ENCODE peak calls at places on chromosome 16, in eight cellular contexts. One of them, this sample, is unnamed.

GRCh38 chr16:77589071-77589755 is 133.1 kb upstream of the NUDT7 start:
- DNase-seq in foreskin fibroblast: no peak
- DNase-seq in sigmoid colon: no peak
- DNase-seq in PC-3: no peak
- DNase-seq in heart right ventricle: no peak
- DNase-seq in lung: no peak
- DNase-seq in upper lobe of right lung: no peak
- DNase-seq in fibroblast of the aortic adventitia: no peak
- DNase-seq in this sample: peak; percentile 54

GRCh38 chr16:73176577-73177013 is 128.7 kb upstream of the ZFHX3 start:
- DNase-seq in foreskin fibroblast: peak; percentile 95
- DNase-seq in sigmoid colon: no peak
- DNase-seq in PC-3: peak; percentile 65
- DNase-seq in heart right ventricle: no peak
- DNase-seq in lung: no peak
- DNase-seq in upper lobe of right lung: no peak
- DNase-seq in fibroblast of the aortic adventitia: peak; percentile 95
- DNase-seq in this sample: peak; percentile 86

GRCh38 chr16:67294171-67294757 is 14.9 kb downstream of the PLEKHG4 start:
- DNase-seq in foreskin fibroblast: no peak
- DNase-seq in sigmoid colon: no peak
- DNase-seq in PC-3: no peak
- DNase-seq in heart right ventricle: no peak
- DNase-seq in lung: no peak
- DNase-seq in upper lobe of right lung: no peak
- DNase-seq in fibroblast of the aortic adventitia: no peak
- DNase-seq in this sample: no peak

GRCh38 chr16:78249056-78249455 is 149.6 kb downstream of the WWOX start:
- DNase-seq in foreskin fibroblast: no peak
- DNase-seq in sigmoid colon: no peak
- DNase-seq in PC-3: no peak
- DNase-seq in heart right ventricle: peak; percentile 35
- DNase-seq in lung: peak; percentile 63
- DNase-seq in upper lobe of right lung: peak; percentile 77
- DNase-seq in fibroblast of the aortic adventitia: no peak
- DNase-seq in this sample: peak; percentile 59

GRCh38 chr16:642189-643049 is 791 bp downstream of the MCRIP2 start:
- DNase-seq in foreskin fibroblast: peak; percentile 68
- DNase-seq in sigmoid colon: peak; percentile 84
- DNase-seq in PC-3: peak; percentile 26
- DNase-seq in heart right ventricle: peak; percentile 69
- DNase-seq in lung: peak; percentile 72
- DNase-seq in upper lobe of right lung: peak; percentile 92
- DNase-seq in fibroblast of the aortic adventitia: no peak
- DNase-seq in this sample: no peak

GRCh38 chr16:81265658-81266451 is 27.4 kb downstream of the BCO1 start:
- DNase-seq in foreskin fibroblast: peak; percentile 42
- DNase-seq in sigmoid colon: peak; percentile 95
- DNase-seq in PC-3: peak; percentile 31
- DNase-seq in heart right ventricle: peak; percentile 84
- DNase-seq in lung: peak; percentile 66
- DNase-seq in upper lobe of right lung: peak; percentile 72
- DNase-seq in fibroblast of the aortic adventitia: peak; percentile 92
- DNase-seq in this sample: peak; percentile 72

GRCh38 chr16:74874912-74875311 is 100.3 kb upstream of the FA2H start:
- DNase-seq in foreskin fibroblast: no peak
- DNase-seq in sigmoid colon: no peak
- DNase-seq in PC-3: no peak
- DNase-seq in heart right ventricle: peak; percentile 49
- DNase-seq in lung: no peak
- DNase-seq in upper lobe of right lung: no peak
- DNase-seq in fibroblast of the aortic adventitia: no peak
- DNase-seq in this sample: no peak

GRCh38 chr16:47043970-47044684 is 70.7 kb upstream of the DNAJA2 start:
- DNase-seq in foreskin fibroblast: no peak
- DNase-seq in sigmoid colon: no peak
- DNase-seq in PC-3: no peak
- DNase-seq in heart right ventricle: peak; percentile 19
- DNase-seq in lung: no peak
- DNase-seq in upper lobe of right lung: no peak
- DNase-seq in fibroblast of the aortic adventitia: peak; percentile 4
- DNase-seq in this sample: no peak

GRCh38 chr16:87963400-87963799 is 12.2 kb downstream of the BANP start:
- DNase-seq in foreskin fibroblast: peak; percentile 92
- DNase-seq in sigmoid colon: no peak
- DNase-seq in PC-3: peak; percentile 50
- DNase-seq in heart right ventricle: no peak
- DNase-seq in lung: no peak
- DNase-seq in upper lobe of right lung: no peak
- DNase-seq in fibroblast of the aortic adventitia: peak; percentile 89
- DNase-seq in this sample: peak; percentile 79

GRCh38 chr16:69270395-69270794 is 40.8 kb upstream of the VPS4A start:
- DNase-seq in foreskin fibroblast: no peak
- DNase-seq in sigmoid colon: no peak
- DNase-seq in PC-3: no peak
- DNase-seq in heart right ventricle: no peak
- DNase-seq in lung: no peak
- DNase-seq in upper lobe of right lung: no peak
- DNase-seq in fibroblast of the aortic adventitia: peak; percentile 30
- DNase-seq in this sample: no peak

GRCh38 chr16:54098247-54098646 is 188.3 kb downstream of the IRX3 start:
- DNase-seq in foreskin fibroblast: no peak
- DNase-seq in sigmoid colon: no peak
- DNase-seq in PC-3: no peak
- DNase-seq in heart right ventricle: no peak
- DNase-seq in lung: no peak
- DNase-seq in upper lobe of right lung: no peak
- DNase-seq in fibroblast of the aortic adventitia: no peak
- DNase-seq in this sample: no peak

GRCh38 chr16:3022697-3023414 is 886 bp downstream of the HCFC1R1 start:
- DNase-seq in foreskin fibroblast: peak; percentile 69
- DNase-seq in sigmoid colon: no peak
- DNase-seq in PC-3: no peak
- DNase-seq in heart right ventricle: no peak
- DNase-seq in lung: no peak
- DNase-seq in upper lobe of right lung: no peak
- DNase-seq in fibroblast of the aortic adventitia: peak; percentile 74
- DNase-seq in this sample: peak; percentile 8

GRCh38 chr16:66668777-66669444 is 27.6 kb downstream of the CMTM4 start:
- DNase-seq in foreskin fibroblast: peak; percentile 88
- DNase-seq in sigmoid colon: no peak
- DNase-seq in PC-3: no peak
- DNase-seq in heart right ventricle: no peak
- DNase-seq in lung: no peak
- DNase-seq in upper lobe of right lung: no peak
- DNase-seq in fibroblast of the aortic adventitia: peak; percentile 63
- DNase-seq in this sample: peak; percentile 33

GRCh38 chr16:54194008-54194731 is 92.4 kb downstream of the IRX3 start:
- DNase-seq in foreskin fibroblast: peak; percentile 46
- DNase-seq in sigmoid colon: peak; percentile 83
- DNase-seq in PC-3: no peak
- DNase-seq in heart right ventricle: peak; percentile 91
- DNase-seq in lung: peak; percentile 72
- DNase-seq in upper lobe of right lung: peak; percentile 89
- DNase-seq in fibroblast of the aortic adventitia: peak; percentile 57
- DNase-seq in this sample: peak; percentile 31

GRCh38 chr16:68134644-68135043 is 49.5 kb downstream of the NFATC3 start:
- DNase-seq in foreskin fibroblast: no peak
- DNase-seq in sigmoid colon: no peak
- DNase-seq in PC-3: no peak
- DNase-seq in heart right ventricle: no peak
- DNase-seq in lung: no peak
- DNase-seq in upper lobe of right lung: no peak
- DNase-seq in fibroblast of the aortic adventitia: no peak
- DNase-seq in this sample: no peak

GRCh38 chr16:23171234-23171948 is 11.2 kb upstream of the SCNN1G start:
- DNase-seq in foreskin fibroblast: peak; percentile 47
- DNase-seq in sigmoid colon: no peak
- DNase-seq in PC-3: peak; percentile 28
- DNase-seq in heart right ventricle: no peak
- DNase-seq in lung: no peak
- DNase-seq in upper lobe of right lung: no peak
- DNase-seq in fibroblast of the aortic adventitia: peak; percentile 16
- DNase-seq in this sample: peak; percentile 25

GRCh38 chr16:89453662-89454321 is 36.6 kb downstream of the ANKRD11 start:
- DNase-seq in foreskin fibroblast: peak; percentile 44
- DNase-seq in sigmoid colon: no peak
- DNase-seq in PC-3: peak; percentile 7
- DNase-seq in heart right ventricle: peak; percentile 29
- DNase-seq in lung: no peak
- DNase-seq in upper lobe of right lung: no peak
- DNase-seq in fibroblast of the aortic adventitia: peak; percentile 48
- DNase-seq in this sample: peak; percentile 45
- TF ChIP-seq CTCF in foreskin fibroblast: no peak
- TF ChIP-seq CTCF in sigmoid colon: no peak
- TF ChIP-seq CTCF in PC-3: peak; percentile 37
- TF ChIP-seq CTCF in heart right ventricle: peak; percentile 36
- TF ChIP-seq CTCF in lung: no peak
- TF ChIP-seq CTCF in upper lobe of right lung: peak; percentile 36
- TF ChIP-seq CTCF in fibroblast of the aortic adventitia: peak; percentile 41
- TF ChIP-seq CTCF in this sample: peak; percentile 39

DNA sequence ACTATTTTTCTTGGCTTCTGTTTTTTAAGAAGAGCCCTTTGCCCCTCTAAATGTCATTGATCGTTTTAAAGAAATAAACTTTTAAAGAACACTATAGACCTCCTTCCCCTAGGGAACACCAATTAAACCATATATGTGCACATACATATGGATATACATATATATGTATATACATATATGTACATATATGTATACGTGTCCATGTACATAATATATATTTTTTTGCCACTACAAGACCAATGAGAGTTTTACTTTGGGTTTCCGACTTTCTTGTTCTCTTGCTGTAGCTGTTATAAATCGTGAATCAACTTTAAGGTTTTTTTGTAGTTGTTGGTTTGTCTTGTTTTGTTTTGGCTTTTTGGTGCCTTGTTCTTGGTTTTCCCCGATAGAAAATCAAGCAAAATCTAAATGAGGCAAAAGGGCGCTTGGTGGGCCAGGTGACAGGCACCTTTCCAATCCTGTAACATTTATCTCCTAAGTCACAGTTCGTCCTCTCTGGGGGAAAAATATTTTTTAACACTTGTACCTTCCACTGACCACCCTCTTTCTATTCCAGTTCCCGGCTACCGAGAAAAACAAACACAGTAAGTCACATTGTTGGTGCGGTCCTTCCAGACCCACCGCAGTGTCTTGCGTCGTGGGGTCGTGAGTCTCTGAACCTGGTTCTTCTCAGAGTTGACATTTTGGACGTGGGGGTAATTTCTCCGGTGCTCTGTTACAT is 4.5 kb downstream of the FOXF1 start:
- DNase-seq in foreskin fibroblast: no peak
- DNase-seq in sigmoid colon: no peak
- DNase-seq in PC-3: no peak
- DNase-seq in heart right ventricle: no peak
- DNase-seq in lung: no peak
- DNase-seq in upper lobe of right lung: no peak
- DNase-seq in fibroblast of the aortic adventitia: no peak
- DNase-seq in this sample: no peak
- H3K4me3 ChIP-seq in foreskin fibroblast: peak overlapping the region; percentile 7
- H3K4me3 ChIP-seq in sigmoid colon: peak overlapping the region; percentile 89
- H3K4me3 ChIP-seq in PC-3: no peak overlapping the region
- H3K4me3 ChIP-seq in heart right ventricle: no peak overlapping the region
- H3K4me3 ChIP-seq in lung: peak overlapping the region; percentile 58
- H3K4me3 ChIP-seq in upper lobe of right lung: peak overlapping the region; percentile 62
- H3K4me3 ChIP-seq in fibroblast of the aortic adventitia: no peak overlapping the region
- H3K4me3 ChIP-seq in this sample: peak overlapping the region; percentile 96

GRCh38 chr16:56303066-56303705 is 111.9 kb downstream of the GNAO1 start:
- DNase-seq in foreskin fibroblast: no peak
- DNase-seq in sigmoid colon: no peak
- DNase-seq in PC-3: no peak
- DNase-seq in heart right ventricle: no peak
- DNase-seq in lung: no peak
- DNase-seq in upper lobe of right lung: no peak
- DNase-seq in fibroblast of the aortic adventitia: no peak
- DNase-seq in this sample: no peak
- TF ChIP-seq CTCF in foreskin fibroblast: no peak
- TF ChIP-seq CTCF in sigmoid colon: no peak
- TF ChIP-seq CTCF in PC-3: no peak
- TF ChIP-seq CTCF in heart right ventricle: no peak
- TF ChIP-seq CTCF in lung: no peak
- TF ChIP-seq CTCF in upper lobe of right lung: no peak
- TF ChIP-seq CTCF in fibroblast of the aortic adventitia: no peak
- TF ChIP-seq CTCF in this sample: no peak

DNA sequence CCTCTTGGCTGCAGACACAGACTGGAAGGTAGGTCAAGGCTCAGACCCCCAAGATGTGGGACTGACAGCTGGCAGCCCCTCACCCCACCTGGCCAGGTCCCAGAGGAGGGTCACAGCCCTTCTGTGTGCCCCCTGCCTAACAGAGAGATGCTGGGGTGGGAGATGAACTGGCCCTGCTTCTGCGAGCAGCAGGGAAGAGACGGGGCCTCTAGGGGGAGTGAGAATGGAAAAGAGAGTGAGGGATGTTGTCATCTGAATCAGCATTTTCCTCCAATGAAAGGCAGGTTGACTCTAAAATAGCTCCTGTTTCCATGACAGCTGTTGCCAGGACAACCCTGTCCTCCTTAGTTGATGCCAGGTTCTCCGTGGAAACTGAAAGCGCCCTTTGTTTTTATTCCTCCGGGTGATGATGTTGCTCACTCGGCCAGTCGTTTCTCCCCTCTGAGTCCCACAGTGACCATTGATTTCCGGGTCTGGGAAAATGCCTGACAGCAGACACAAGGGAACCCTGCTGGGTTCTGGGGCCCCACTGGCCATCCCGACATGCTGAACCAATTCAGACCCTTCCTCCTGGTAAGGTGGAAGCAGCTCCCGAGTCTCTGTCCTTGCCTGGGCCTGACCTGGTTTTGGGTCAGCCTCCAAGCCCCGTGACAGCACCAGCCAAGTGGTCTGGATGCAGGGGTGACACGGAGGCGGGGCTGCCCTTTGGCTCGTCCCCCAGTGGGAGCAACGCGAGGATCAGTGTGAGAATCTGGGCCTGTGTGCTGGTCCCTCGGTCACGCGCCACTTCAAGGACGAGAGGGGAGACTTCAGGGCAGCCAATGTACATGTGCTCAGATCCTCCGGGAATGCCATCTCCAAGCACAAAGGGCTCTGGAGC is 4.7 kb upstream of the NDRG4 start:
- DNase-seq in foreskin fibroblast: peak; percentile 91
- DNase-seq in sigmoid colon: peak; percentile 83
- DNase-seq in PC-3: peak; percentile 85
- DNase-seq in heart right ventricle: peak; percentile 66
- DNase-seq in lung: peak; percentile 43
- DNase-seq in upper lobe of right lung: peak; percentile 48
- DNase-seq in fibroblast of the aortic adventitia: peak; percentile 98
- DNase-seq in this sample: peak; percentile 93
- H3K4me3 ChIP-seq in foreskin fibroblast: no peak overlapping the region
- H3K4me3 ChIP-seq in sigmoid colon: no peak overlapping the region
- H3K4me3 ChIP-seq in PC-3: no peak overlapping the region
- H3K4me3 ChIP-seq in heart right ventricle: peak overlapping the region; percentile 13
- H3K4me3 ChIP-seq in lung: no peak overlapping the region
- H3K4me3 ChIP-seq in upper lobe of right lung: no peak overlapping the region
- H3K4me3 ChIP-seq in fibroblast of the aortic adventitia: peak overlapping the region; percentile 25
- H3K4me3 ChIP-seq in this sample: no peak overlapping the region

GRCh38 chr16:79864032-79864780 is 263.7 kb upstream of the MAF start:
- DNase-seq in foreskin fibroblast: no peak
- DNase-seq in sigmoid colon: no peak
- DNase-seq in PC-3: no peak
- DNase-seq in heart right ventricle: no peak
- DNase-seq in lung: no peak
- DNase-seq in upper lobe of right lung: no peak
- DNase-seq in fibroblast of the aortic adventitia: no peak
- DNase-seq in this sample: no peak
- TF ChIP-seq CTCF in foreskin fibroblast: no peak
- TF ChIP-seq CTCF in sigmoid colon: no peak
- TF ChIP-seq CTCF in PC-3: no peak
- TF ChIP-seq CTCF in heart right ventricle: no peak
- TF ChIP-seq CTCF in lung: no peak
- TF ChIP-seq CTCF in upper lobe of right lung: no peak
- TF ChIP-seq CTCF in fibroblast of the aortic adventitia: no peak
- TF ChIP-seq CTCF in this sample: no peak

This sample was measured in fibroblast of villous mesenchyme.